ENCODE peak calls at places on chromosomes 1 and 21, in ten cellular contexts. One of them, this sample, is unnamed.

GRCh38 chr21:31267644-31268043 is 76.4 kb downstream of the TIAM1 start:
- DNase-seq in left ventricle myocardium inferior: no peak
- DNase-seq in CD4-positive, alpha-beta T cell: no peak
- DNase-seq in ovary: no peak
- DNase-seq in left lung: no peak
- DNase-seq in H9: no peak
- DNase-seq in hepatocyte: no peak
- DNase-seq in tibial artery: no peak
- DNase-seq in mammary epithelial cell: no peak
- DNase-seq in heart left ventricle: no peak
- DNase-seq in this sample: no peak

GRCh38 chr1:248699099-248699498 is 3.5 kb downstream of the OR14I1 start:
- DNase-seq in CD4-positive, alpha-beta T cell: no peak
- DNase-seq in tibial artery: no peak
- DNase-seq in H9: no peak
- DNase-seq in ovary: no peak
- DNase-seq in hepatocyte: no peak
- DNase-seq in heart left ventricle: no peak
- DNase-seq in left ventricle myocardium inferior: no peak
- DNase-seq in mammary epithelial cell: no peak
- DNase-seq in left lung: no peak
- DNase-seq in this sample: no peak

GRCh38 chr1:156491151-156491949 is 9.2 kb downstream of the MEF2D start:
- DNase-seq in mammary epithelial cell: no peak
- DNase-seq in tibial artery: no peak
- DNase-seq in heart left ventricle: no peak
- DNase-seq in ovary: no peak
- DNase-seq in H9: peak
- DNase-seq in left ventricle myocardium inferior: no peak
- DNase-seq in left lung: no peak
- DNase-seq in hepatocyte: no peak
- DNase-seq in CD4-positive, alpha-beta T cell: no peak
- DNase-seq in this sample: no peak

GRCh38 chr1:150551784-150552691 is 2.8 kb downstream of the ADAMTSL4 start:
- DNase-seq in left lung: peak
- DNase-seq in tibial artery: peak
- DNase-seq in left ventricle myocardium inferior: peak
- DNase-seq in CD4-positive, alpha-beta T cell: no peak
- DNase-seq in ovary: peak
- DNase-seq in hepatocyte: peak
- DNase-seq in mammary epithelial cell: peak
- DNase-seq in H9: peak
- DNase-seq in heart left ventricle: peak
- DNase-seq in this sample: peak

GRCh38 chr1:1001057-1001630 is 1.2 kb upstream of the HES4 start:
- DNase-seq in ovary: no peak
- DNase-seq in hepatocyte: peak
- DNase-seq in heart left ventricle: no peak
- DNase-seq in H9: peak
- DNase-seq in CD4-positive, alpha-beta T cell: no peak
- DNase-seq in tibial artery: no peak
- DNase-seq in left lung: peak
- DNase-seq in left ventricle myocardium inferior: no peak
- DNase-seq in mammary epithelial cell: no peak
- DNase-seq in this sample: no peak

GRCh38 chr21:32021319-32022027 is 148.7 kb downstream of the HUNK start:
- DNase-seq in tibial artery: peak
- DNase-seq in mammary epithelial cell: no peak
- DNase-seq in CD4-positive, alpha-beta T cell: no peak
- DNase-seq in left ventricle myocardium inferior: peak
- DNase-seq in left lung: no peak
- DNase-seq in hepatocyte: peak
- DNase-seq in ovary: no peak
- DNase-seq in H9: no peak
- DNase-seq in heart left ventricle: peak
- DNase-seq in this sample: no peak

GRCh38 chr1:27979151-27979858 is 19.5 kb downstream of the XKR8 start:
- DNase-seq in hepatocyte: peak
- DNase-seq in left ventricle myocardium inferior: no peak
- DNase-seq in left lung: no peak
- DNase-seq in heart left ventricle: no peak
- DNase-seq in H9: no peak
- DNase-seq in ovary: no peak
- DNase-seq in CD4-positive, alpha-beta T cell: no peak
- DNase-seq in tibial artery: no peak
- DNase-seq in mammary epithelial cell: peak
- DNase-seq in this sample: peak

GRCh38 chr1:219143735-219144134 is 29.9 kb upstream of the LYPLAL1 start:
- DNase-seq in H9: no peak
- DNase-seq in heart left ventricle: no peak
- DNase-seq in left lung: no peak
- DNase-seq in left ventricle myocardium inferior: no peak
- DNase-seq in ovary: no peak
- DNase-seq in mammary epithelial cell: no peak
- DNase-seq in hepatocyte: no peak
- DNase-seq in tibial artery: no peak
- DNase-seq in CD4-positive, alpha-beta T cell: no peak
- DNase-seq in this sample: no peak

GRCh38 chr1:39799770-39800470 is 11.3 kb upstream of the BMP8B start:
- DNase-seq in CD4-positive, alpha-beta T cell: peak
- DNase-seq in ovary: no peak
- DNase-seq in tibial artery: peak
- DNase-seq in heart left ventricle: peak
- DNase-seq in H9: peak
- DNase-seq in mammary epithelial cell: peak
- DNase-seq in left lung: peak
- DNase-seq in hepatocyte: peak
- DNase-seq in left ventricle myocardium inferior: peak
- DNase-seq in this sample: peak

GRCh38 chr1:235709018-235709417 is 59.4 kb upstream of the GNG4 start:
- DNase-seq in H9: no peak
- DNase-seq in ovary: no peak
- DNase-seq in CD4-positive, alpha-beta T cell: no peak
- DNase-seq in left ventricle myocardium inferior: no peak
- DNase-seq in left lung: no peak
- DNase-seq in heart left ventricle: no peak
- DNase-seq in tibial artery: no peak
- DNase-seq in mammary epithelial cell: no peak
- DNase-seq in hepatocyte: no peak
- DNase-seq in this sample: no peak

GRCh38 chr1:235703516-235703915 is 53.9 kb upstream of the GNG4 start:
- DNase-seq in mammary epithelial cell: peak
- DNase-seq in H9: no peak
- DNase-seq in ovary: no peak
- DNase-seq in left ventricle myocardium inferior: no peak
- DNase-seq in left lung: no peak
- DNase-seq in heart left ventricle: no peak
- DNase-seq in hepatocyte: no peak
- DNase-seq in CD4-positive, alpha-beta T cell: no peak
- DNase-seq in tibial artery: no peak
- DNase-seq in this sample: peak

GRCh38 chr1:235710665-235711064 is 61.1 kb upstream of the GNG4 start:
- DNase-seq in left lung: no peak
- DNase-seq in mammary epithelial cell: no peak
- DNase-seq in hepatocyte: no peak
- DNase-seq in heart left ventricle: no peak
- DNase-seq in H9: no peak
- DNase-seq in tibial artery: no peak
- DNase-seq in left ventricle myocardium inferior: no peak
- DNase-seq in ovary: no peak
- DNase-seq in CD4-positive, alpha-beta T cell: no peak
- DNase-seq in this sample: no peak

GRCh38 chr1:235712812-235713211 is 63.2 kb upstream of the GNG4 start:
- DNase-seq in hepatocyte: no peak
- DNase-seq in tibial artery: no peak
- DNase-seq in ovary: no peak
- DNase-seq in mammary epithelial cell: no peak
- DNase-seq in left lung: no peak
- DNase-seq in heart left ventricle: no peak
- DNase-seq in H9: no peak
- DNase-seq in left ventricle myocardium inferior: no peak
- DNase-seq in CD4-positive, alpha-beta T cell: no peak
- DNase-seq in this sample: no peak

GRCh38 chr1:235708390-235708962 is 58.9 kb upstream of the GNG4 start:
- DNase-seq in CD4-positive, alpha-beta T cell: no peak
- DNase-seq in tibial artery: no peak
- DNase-seq in heart left ventricle: no peak
- DNase-seq in left ventricle myocardium inferior: no peak
- DNase-seq in H9: no peak
- DNase-seq in left lung: no peak
- DNase-seq in mammary epithelial cell: peak
- DNase-seq in ovary: no peak
- DNase-seq in hepatocyte: peak
- DNase-seq in this sample: peak
- H3K27ac ChIP-seq in CD4-positive, alpha-beta T cell: no peak
- H3K27ac ChIP-seq in tibial artery: no peak
- H3K27ac ChIP-seq in heart left ventricle: no peak
- H3K27ac ChIP-seq in left ventricle myocardium inferior: no peak
- H3K27ac ChIP-seq in H9: no peak
- H3K27ac ChIP-seq in left lung: no peak
- H3K27ac ChIP-seq in mammary epithelial cell: peak
- H3K27ac ChIP-seq in ovary: no peak
- H3K27ac ChIP-seq in hepatocyte: peak
- H3K27ac ChIP-seq in this sample: no peak

GRCh38 chr1:98048234-98048633 is 127.4 kb upstream of the DPYD start:
- DNase-seq in mammary epithelial cell: peak
- DNase-seq in left ventricle myocardium inferior: peak
- DNase-seq in left lung: peak
- DNase-seq in H9: peak
- DNase-seq in ovary: peak
- DNase-seq in tibial artery: peak
- DNase-seq in hepatocyte: peak
- DNase-seq in CD4-positive, alpha-beta T cell: peak
- DNase-seq in heart left ventricle: peak
- DNase-seq in this sample: peak
- TF ChIP-seq CTCF in mammary epithelial cell: no peak
- TF ChIP-seq CTCF in left ventricle myocardium inferior: peak
- TF ChIP-seq CTCF in left lung: no peak
- TF ChIP-seq CTCF in H9: peak
- TF ChIP-seq CTCF in ovary: no peak
- TF ChIP-seq CTCF in tibial artery: no peak
- TF ChIP-seq CTCF in hepatocyte: no peak
- TF ChIP-seq CTCF in CD4-positive, alpha-beta T cell: no peak
- TF ChIP-seq CTCF in heart left ventricle: no peak
- TF ChIP-seq CTCF in this sample: no peak

GRCh38 chr1:110780600-110781484 is 92.1 kb upstream of the CD53 start:
- DNase-seq in H9: peak
- DNase-seq in mammary epithelial cell: peak
- DNase-seq in CD4-positive, alpha-beta T cell: peak
- DNase-seq in tibial artery: peak
- DNase-seq in ovary: peak
- DNase-seq in left ventricle myocardium inferior: peak
- DNase-seq in heart left ventricle: peak
- DNase-seq in left lung: peak
- DNase-seq in hepatocyte: peak
- DNase-seq in this sample: peak
- H3K27ac ChIP-seq in H9: no peak
- H3K27ac ChIP-seq in mammary epithelial cell: no peak
- H3K27ac ChIP-seq in CD4-positive, alpha-beta T cell: no peak
- H3K27ac ChIP-seq in tibial artery: no peak
- H3K27ac ChIP-seq in ovary: no peak
- H3K27ac ChIP-seq in left ventricle myocardium inferior: no peak
- H3K27ac ChIP-seq in heart left ventricle: no peak
- H3K27ac ChIP-seq in left lung: no peak
- H3K27ac ChIP-seq in hepatocyte: no peak
- H3K27ac ChIP-seq in this sample: no peak

GRCh38 chr1:81549588-81550127 is 251.1 kb upstream of the ADGRL2 start:
- DNase-seq in mammary epithelial cell: peak
- DNase-seq in hepatocyte: peak
- DNase-seq in left lung: no peak
- DNase-seq in ovary: no peak
- DNase-seq in tibial artery: no peak
- DNase-seq in heart left ventricle: no peak
- DNase-seq in H9: no peak
- DNase-seq in CD4-positive, alpha-beta T cell: no peak
- DNase-seq in left ventricle myocardium inferior: no peak
- DNase-seq in this sample: peak
- TF ChIP-seq CTCF in mammary epithelial cell: peak
- TF ChIP-seq CTCF in hepatocyte: peak
- TF ChIP-seq CTCF in left lung: no peak
- TF ChIP-seq CTCF in ovary: no peak
- TF ChIP-seq CTCF in tibial artery: peak
- TF ChIP-seq CTCF in heart left ventricle: peak
- TF ChIP-seq CTCF in H9: peak
- TF ChIP-seq CTCF in CD4-positive, alpha-beta T cell: no peak
- TF ChIP-seq CTCF in left ventricle myocardium inferior: peak
- TF ChIP-seq CTCF in this sample: peak

DNA sequence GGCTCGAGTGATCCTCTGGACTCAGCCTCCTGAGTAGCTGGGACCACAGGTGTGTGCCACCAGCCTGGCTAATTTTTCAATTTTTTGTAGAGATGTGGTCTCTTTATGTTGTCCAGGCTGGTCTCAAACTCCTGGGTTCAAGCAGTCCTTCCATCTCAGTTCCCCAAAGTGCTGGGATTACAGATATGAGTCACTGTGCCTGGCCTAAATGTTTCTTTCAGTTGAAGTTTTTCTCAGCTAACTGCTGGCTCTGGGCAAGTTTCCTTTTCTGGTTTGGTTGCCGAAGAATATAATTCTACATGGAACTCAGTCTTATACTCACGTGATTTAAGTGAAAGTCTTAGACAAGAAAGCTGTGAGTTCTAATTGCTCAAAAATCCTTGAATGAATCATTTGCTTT is 57.0 kb downstream of the SASS6 start:
- DNase-seq in left ventricle myocardium inferior: no peak
- DNase-seq in ovary: no peak
- DNase-seq in H9: no peak
- DNase-seq in tibial artery: no peak
- DNase-seq in mammary epithelial cell: no peak
- DNase-seq in heart left ventricle: no peak
- DNase-seq in left lung: no peak
- DNase-seq in hepatocyte: no peak
- DNase-seq in CD4-positive, alpha-beta T cell: no peak
- DNase-seq in this sample: no peak
- H3K27ac ChIP-seq in left ventricle myocardium inferior: no peak
- H3K27ac ChIP-seq in ovary: no peak
- H3K27ac ChIP-seq in H9: no peak
- H3K27ac ChIP-seq in tibial artery: peak
- H3K27ac ChIP-seq in mammary epithelial cell: no peak
- H3K27ac ChIP-seq in heart left ventricle: no peak
- H3K27ac ChIP-seq in left lung: no peak
- H3K27ac ChIP-seq in hepatocyte: no peak
- H3K27ac ChIP-seq in CD4-positive, alpha-beta T cell: no peak
- H3K27ac ChIP-seq in this sample: no peak

GRCh38 chr1:212110617-212111016 is 75.1 kb downstream of the DTL start:
- DNase-seq in left lung: no peak
- DNase-seq in mammary epithelial cell: no peak
- DNase-seq in tibial artery: no peak
- DNase-seq in heart left ventricle: no peak
- DNase-seq in H9: no peak
- DNase-seq in left ventricle myocardium inferior: peak
- DNase-seq in hepatocyte: peak
- DNase-seq in CD4-positive, alpha-beta T cell: no peak
- DNase-seq in ovary: no peak
- DNase-seq in this sample: no peak
- TF ChIP-seq CTCF in left lung: no peak
- TF ChIP-seq CTCF in mammary epithelial cell: no peak
- TF ChIP-seq CTCF in tibial artery: no peak
- TF ChIP-seq CTCF in heart left ventricle: no peak
- TF ChIP-seq CTCF in H9: no peak
- TF ChIP-seq CTCF in left ventricle myocardium inferior: no peak
- TF ChIP-seq CTCF in hepatocyte: peak
- TF ChIP-seq CTCF in CD4-positive, alpha-beta T cell: no peak
- TF ChIP-seq CTCF in ovary: no peak
- TF ChIP-seq CTCF in this sample: no peak